ENCODE peak calls at places on chromosomes 16 and 17, in four cellular contexts. One of them, this sample, is unnamed.

GRCh38 chr17:15444805-15445204 is 22.6 kb downstream of the CDRT4 start:
- DNase-seq in K562: peak; percentile 46
- DNase-seq in GM12878: no peak
- DNase-seq in SK-N-SH: peak; percentile 37
- DNase-seq in this sample: no peak

GRCh38 chr17:77465358-77466041 is 324.7 kb downstream of the SEC14L1 start:
- DNase-seq in SK-N-SH: no peak
- DNase-seq in GM12878: peak; percentile 86
- DNase-seq in K562: peak; percentile 44
- DNase-seq in this sample: peak; percentile 91

GRCh38 chr17:22454070-22454999 is 762.0 kb downstream of the KCNJ18 start:
- DNase-seq in SK-N-SH: no peak
- DNase-seq in GM12878: no peak
- DNase-seq in K562: peak; percentile 53
- DNase-seq in this sample: no peak

GRCh38 chr16:27867122-27868110 is 196.1 kb downstream of the GSG1L start:
- DNase-seq in GM12878: no peak
- DNase-seq in SK-N-SH: peak; percentile 92
- DNase-seq in K562: peak; percentile 93
- DNase-seq in this sample: peak; percentile 43

GRCh38 chr16:85704900-85705846 is 16.4 kb upstream of the GINS2 start:
- DNase-seq in SK-N-SH: no peak
- DNase-seq in K562: no peak
- DNase-seq in GM12878: no peak
- DNase-seq in this sample: no peak

GRCh38 chr16:86778978-86779377 is 200.6 kb downstream of the FOXL1 start:
- DNase-seq in K562: no peak
- DNase-seq in GM12878: no peak
- DNase-seq in SK-N-SH: no peak
- DNase-seq in this sample: no peak

GRCh38 chr16:12436201-12436657 is 367.5 kb downstream of the CPPED1 start:
- DNase-seq in GM12878: no peak
- DNase-seq in SK-N-SH: no peak
- DNase-seq in K562: no peak
- DNase-seq in this sample: no peak

GRCh38 chr16:84726670-84727467 is 27.1 kb downstream of the USP10 start:
- DNase-seq in GM12878: peak; percentile 72
- DNase-seq in SK-N-SH: no peak
- DNase-seq in K562: no peak
- DNase-seq in this sample: peak; percentile 86

GRCh38 chr17:8965394-8966168 is at the start of gene PIK3R5:
- DNase-seq in SK-N-SH: peak; percentile 60
- DNase-seq in GM12878: no peak
- DNase-seq in K562: peak; percentile 11
- DNase-seq in this sample: peak; percentile 77

GRCh38 chr17:29124135-29124930 is 55.9 kb downstream of the MYO18A start:
- DNase-seq in K562: peak; percentile 83
- DNase-seq in SK-N-SH: peak; percentile 80
- DNase-seq in GM12878: no peak
- DNase-seq in this sample: no peak

GRCh38 chr16:84929421-84930297 is 81.7 kb downstream of the ZDHHC7 start:
- DNase-seq in K562: peak; percentile 71
- DNase-seq in GM12878: no peak
- DNase-seq in SK-N-SH: no peak
- DNase-seq in this sample: no peak

GRCh38 chr16:47109361-47109760 is 34.4 kb downstream of the NETO2 start:
- DNase-seq in SK-N-SH: no peak
- DNase-seq in GM12878: no peak
- DNase-seq in K562: no peak
- DNase-seq in this sample: no peak

GRCh38 chr16:11032922-11033291 is 88.5 kb downstream of the CLEC16A start:
- DNase-seq in SK-N-SH: no peak
- DNase-seq in K562: peak; percentile 36
- DNase-seq in GM12878: no peak
- DNase-seq in this sample: no peak

GRCh38 chr17:63929860-63930766 is 2.0 kb downstream of the CD79B start:
- DNase-seq in SK-N-SH: peak; percentile 31
- DNase-seq in GM12878: no peak
- DNase-seq in K562: no peak
- DNase-seq in this sample: no peak

GRCh38 chr16:4270091-4270490 is 2.7 kb downstream of the TFAP4 start:
- DNase-seq in SK-N-SH: no peak
- DNase-seq in K562: no peak
- DNase-seq in GM12878: no peak
- DNase-seq in this sample: no peak

GRCh38 chr17:46983782-46984181 is 4.7 kb upstream of the RPRML start:
- DNase-seq in GM12878: no peak
- DNase-seq in SK-N-SH: no peak
- DNase-seq in K562: peak; percentile 18
- DNase-seq in this sample: no peak

GRCh38 chr17:8618825-8619224 is 11.7 kb downstream of the MYH10 start:
- DNase-seq in GM12878: no peak
- DNase-seq in K562: no peak
- DNase-seq in SK-N-SH: no peak
- DNase-seq in this sample: no peak

GRCh38 chr17:285751-286422 is 66.7 kb downstream of the RPH3AL start:
- DNase-seq in GM12878: no peak
- DNase-seq in SK-N-SH: no peak
- DNase-seq in K562: no peak
- DNase-seq in this sample: no peak

GRCh38 chr16:22206847-22207714 is 1.0 kb downstream of the EEF2K start:
- DNase-seq in K562: peak; percentile 70
- DNase-seq in SK-N-SH: peak; percentile 75
- DNase-seq in GM12878: peak; percentile 31
- DNase-seq in this sample: peak; percentile 77

GRCh38 chr17:19335951-19336631 is 26.4 kb downstream of the B9D1 start:
- DNase-seq in K562: no peak
- DNase-seq in GM12878: no peak
- DNase-seq in SK-N-SH: no peak
- DNase-seq in this sample: no peak

GRCh38 chr17:1082579-1082978 is 85.7 kb downstream of the TIMM22 start:
- DNase-seq in GM12878: no peak
- DNase-seq in K562: no peak
- DNase-seq in SK-N-SH: no peak
- DNase-seq in this sample: no peak

GRCh38 chr16:85649411-85649977 is 36.4 kb downstream of the GSE1 start:
- DNase-seq in K562: no peak
- DNase-seq in SK-N-SH: no peak
- DNase-seq in GM12878: no peak
- DNase-seq in this sample: no peak

GRCh38 chr17:1197781-1198490 is 18.2 kb upstream of the ABR start:
- DNase-seq in K562: no peak
- DNase-seq in GM12878: peak; percentile 97
- DNase-seq in SK-N-SH: no peak
- DNase-seq in this sample: peak; percentile 88

GRCh38 chr17:40718904-40719303 is 15.4 kb upstream of the KRT24 start:
- DNase-seq in K562: no peak
- DNase-seq in SK-N-SH: no peak
- DNase-seq in GM12878: no peak
- DNase-seq in this sample: no peak

GRCh38 chr17:64115871-64116534 is 13.9 kb downstream of the ERN1 start:
- DNase-seq in K562: no peak
- DNase-seq in GM12878: no peak
- DNase-seq in SK-N-SH: no peak
- DNase-seq in this sample: no peak

GRCh38 chr17:69872675-69873262 is 202.3 kb upstream of the KCNJ16 start:
- DNase-seq in GM12878: no peak
- DNase-seq in K562: no peak
- DNase-seq in SK-N-SH: no peak
- DNase-seq in this sample: no peak

GRCh38 chr17:69524854-69525253 is 110.4 kb downstream of the MAP2K6 start:
- DNase-seq in SK-N-SH: no peak
- DNase-seq in GM12878: no peak
- DNase-seq in K562: no peak
- DNase-seq in this sample: no peak

GRCh38 chr16:74297296-74297665 is 667 bp downstream of the PSMD7 start:
- DNase-seq in GM12878: no peak
- DNase-seq in SK-N-SH: peak; percentile 56
- DNase-seq in K562: peak; percentile 66
- DNase-seq in this sample: no peak

GRCh38 chr16:68049448-68049847 is 26.4 kb downstream of the DUS2 start:
- DNase-seq in SK-N-SH: no peak
- DNase-seq in GM12878: no peak
- DNase-seq in K562: no peak
- DNase-seq in this sample: peak; percentile 20

GRCh38 chr17:5705081-5705875 is 121.0 kb upstream of the NLRP1 start:
- DNase-seq in SK-N-SH: peak; percentile 36
- DNase-seq in K562: peak; percentile 20
- DNase-seq in GM12878: no peak
- DNase-seq in this sample: no peak

GRCh38 chr16:76837872-76838271 is 353.1 kb upstream of the MON1B start:
- DNase-seq in K562: no peak
- DNase-seq in SK-N-SH: no peak
- DNase-seq in GM12878: no peak
- DNase-seq in this sample: no peak

GRCh38 chr17:78884876-78885667 is 17.9 kb downstream of the CEP295NL start:
- DNase-seq in SK-N-SH: peak; percentile 29
- DNase-seq in K562: no peak
- DNase-seq in GM12878: no peak
- DNase-seq in this sample: no peak
- H3K27ac ChIP-seq in SK-N-SH: peak overlapping the region; percentile 99
- H3K27ac ChIP-seq in K562: no peak overlapping the region
- H3K27ac ChIP-seq in GM12878: no peak overlapping the region
- H3K27ac ChIP-seq in this sample: peak overlapping the region; percentile 93

GRCh38 chr17:57535652-57536018 is 209.5 kb downstream of the CCDC182 start:
- DNase-seq in K562: no peak
- DNase-seq in SK-N-SH: no peak
- DNase-seq in GM12878: no peak
- DNase-seq in this sample: no peak

GRCh38 chr17:57536289-57536688 is 208.8 kb downstream of the CCDC182 start:
- DNase-seq in SK-N-SH: no peak
- DNase-seq in GM12878: no peak
- DNase-seq in K562: no peak
- DNase-seq in this sample: no peak

GRCh38 chr17:57533684-57534305 is 211.3 kb downstream of the CCDC182 start:
- DNase-seq in GM12878: no peak
- DNase-seq in SK-N-SH: no peak
- DNase-seq in K562: no peak
- DNase-seq in this sample: no peak

GRCh38 chr17:57536789-57537523 is 208.1 kb downstream of the CCDC182 start:
- DNase-seq in SK-N-SH: peak; percentile 74
- DNase-seq in GM12878: no peak
- DNase-seq in K562: no peak
- DNase-seq in this sample: no peak

GRCh38 chr17:57534863-57535651 is 210.0 kb downstream of the CCDC182 start:
- DNase-seq in K562: peak; percentile 65
- DNase-seq in GM12878: no peak
- DNase-seq in SK-N-SH: peak; percentile 71
- DNase-seq in this sample: no peak
- TF ChIP-seq GABPA in K562: no peak
- TF ChIP-seq GABPA in GM12878: no peak
- TF ChIP-seq GABPA in SK-N-SH: no peak
- TF ChIP-seq GABPA in this sample: no peak

GRCh38 chr17:44913676-44914075 is 1.6 kb downstream of the GFAP start:
- DNase-seq in SK-N-SH: peak; percentile 26
- DNase-seq in K562: no peak
- DNase-seq in GM12878: no peak
- DNase-seq in this sample: no peak

GRCh38 chr17:44915321-44915726 is at the start of gene GFAP:
- DNase-seq in GM12878: no peak
- DNase-seq in K562: no peak
- DNase-seq in SK-N-SH: peak; percentile 22
- DNase-seq in this sample: no peak

GRCh38 chr17:44915727-44916058 is 393 bp upstream of the GFAP start:
- DNase-seq in SK-N-SH: no peak
- DNase-seq in GM12878: no peak
- DNase-seq in K562: no peak
- DNase-seq in this sample: no peak

GRCh38 chr17:44914148-44914547 is 1.2 kb downstream of the GFAP start:
- DNase-seq in SK-N-SH: no peak
- DNase-seq in K562: no peak
- DNase-seq in GM12878: no peak
- DNase-seq in this sample: no peak

DNA sequence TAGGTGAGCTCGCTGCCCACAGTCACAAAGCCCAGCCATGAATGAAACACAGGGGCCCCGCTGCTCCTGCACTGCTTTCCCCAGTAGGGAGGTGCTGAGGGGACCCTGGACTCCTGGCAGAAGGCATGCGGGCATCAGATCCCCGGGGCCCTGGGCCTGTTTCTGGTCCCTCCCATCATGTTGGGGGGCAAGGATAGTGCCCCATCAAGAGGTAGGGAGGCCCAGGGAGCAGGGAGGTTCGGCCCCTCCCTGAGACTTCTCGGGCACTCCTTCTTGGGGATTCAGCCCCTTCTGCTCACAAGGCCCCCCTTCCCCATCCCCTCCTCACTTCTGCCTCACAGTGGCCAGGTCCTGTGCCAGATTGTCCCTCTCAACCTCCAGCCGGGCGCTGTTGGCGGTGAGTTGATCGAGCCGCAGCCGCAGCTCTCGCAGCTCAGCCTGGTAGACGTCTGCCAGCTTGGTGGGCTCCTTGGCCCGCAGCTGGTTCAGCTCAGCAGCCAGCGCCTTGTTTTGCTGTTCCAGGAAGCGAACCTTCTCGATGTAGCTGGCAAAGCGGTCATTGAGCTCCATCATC is 515 bp downstream of the GFAP start:
- DNase-seq in GM12878: no peak
- DNase-seq in SK-N-SH: peak; percentile 22
- DNase-seq in K562: no peak
- DNase-seq in this sample: no peak
- H3K27ac ChIP-seq in GM12878: no peak overlapping the region
- H3K27ac ChIP-seq in SK-N-SH: no peak overlapping the region
- H3K27ac ChIP-seq in K562: no peak overlapping the region
- H3K27ac ChIP-seq in this sample: no peak overlapping the region

GRCh38 chr17:59647288-59647687 is 27.6 kb downstream of the CLTC start:
- DNase-seq in SK-N-SH: no peak
- DNase-seq in K562: no peak
- DNase-seq in GM12878: no peak
- DNase-seq in this sample: no peak

GRCh38 chr17:59641799-59642484 is 22.2 kb downstream of the CLTC start:
- DNase-seq in SK-N-SH: no peak
- DNase-seq in GM12878: peak; percentile 63
- DNase-seq in K562: no peak
- DNase-seq in this sample: peak; percentile 29

GRCh38 chr17:59643159-59643857 is 23.6 kb downstream of the CLTC start:
- DNase-seq in SK-N-SH: no peak
- DNase-seq in K562: no peak
- DNase-seq in GM12878: no peak
- DNase-seq in this sample: no peak

GRCh38 chr17:59638553-59638952 is 18.9 kb downstream of the CLTC start:
- DNase-seq in SK-N-SH: no peak
- DNase-seq in GM12878: no peak
- DNase-seq in K562: no peak
- DNase-seq in this sample: no peak

DNA sequence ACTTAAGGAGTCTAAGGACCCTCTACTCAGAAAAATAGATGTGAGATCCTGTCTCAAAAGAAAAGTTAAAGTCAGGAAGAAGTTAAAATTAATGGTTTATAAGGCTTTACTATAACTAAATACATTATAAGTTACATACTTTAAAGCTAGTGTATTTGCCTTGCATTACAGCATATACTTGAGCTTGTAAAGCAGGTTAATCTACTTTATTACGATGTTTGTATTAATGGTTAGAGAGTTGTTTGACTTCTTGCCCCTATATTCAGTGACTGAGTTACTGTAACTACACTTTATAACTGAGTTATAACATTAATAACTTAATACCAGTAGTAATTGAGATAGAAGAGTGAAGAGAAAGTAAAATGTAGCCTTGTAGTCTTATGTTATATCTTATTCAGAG is 22.8 kb downstream of the CLTC start:
- DNase-seq in GM12878: no peak
- DNase-seq in SK-N-SH: no peak
- DNase-seq in K562: no peak
- DNase-seq in this sample: no peak
- TF ChIP-seq GABPA in GM12878: no peak
- TF ChIP-seq GABPA in SK-N-SH: no peak
- TF ChIP-seq GABPA in K562: no peak
- TF ChIP-seq GABPA in this sample: no peak

This sample was measured in HL-60.